ENCODE peak calls at places on chromosomes 16 and 17, in eight cellular contexts. One of them, this sample, is unnamed.

GRCh38 chr17:10295728-10296343 is 77.0 kb downstream of the MYH13 start:
- DNase-seq in AG04450: no peak
- DNase-seq in breast epithelium: no peak
- DNase-seq in sigmoid colon: no peak
- DNase-seq in ascending aorta: no peak
- DNase-seq in kidney epithelial cell: peak; percentile 12
- DNase-seq in ovary: peak; percentile 45
- DNase-seq in psoas muscle: peak; percentile 36
- DNase-seq in this sample: no peak

GRCh38 chr16:88070989-88071625 is 119.9 kb downstream of the BANP start:
- DNase-seq in AG04450: no peak
- DNase-seq in breast epithelium: no peak
- DNase-seq in sigmoid colon: peak; percentile 47
- DNase-seq in ascending aorta: no peak
- DNase-seq in kidney epithelial cell: no peak
- DNase-seq in ovary: no peak
- DNase-seq in psoas muscle: no peak
- DNase-seq in this sample: no peak

GRCh38 chr17:2904135-2904534 is 107.9 kb downstream of the RAP1GAP2 start:
- DNase-seq in AG04450: no peak
- DNase-seq in breast epithelium: peak; percentile 17
- DNase-seq in sigmoid colon: no peak
- DNase-seq in ascending aorta: no peak
- DNase-seq in kidney epithelial cell: no peak
- DNase-seq in ovary: no peak
- DNase-seq in psoas muscle: no peak
- DNase-seq in this sample: peak; percentile 19

GRCh38 chr16:74438492-74438979 is 17.3 kb upstream of the CLEC18B start:
- DNase-seq in AG04450: no peak
- DNase-seq in breast epithelium: no peak
- DNase-seq in sigmoid colon: no peak
- DNase-seq in ascending aorta: no peak
- DNase-seq in kidney epithelial cell: no peak
- DNase-seq in ovary: no peak
- DNase-seq in psoas muscle: no peak
- DNase-seq in this sample: no peak

GRCh38 chr16:12538667-12539081 is 265.0 kb downstream of the CPPED1 start:
- DNase-seq in AG04450: no peak
- DNase-seq in breast epithelium: peak; percentile 22
- DNase-seq in sigmoid colon: no peak
- DNase-seq in ascending aorta: no peak
- DNase-seq in kidney epithelial cell: no peak
- DNase-seq in ovary: no peak
- DNase-seq in psoas muscle: no peak
- DNase-seq in this sample: no peak

GRCh38 chr17:64226132-64226531 is 36.9 kb downstream of the TEX2 start:
- DNase-seq in AG04450: no peak
- DNase-seq in breast epithelium: no peak
- DNase-seq in sigmoid colon: no peak
- DNase-seq in ascending aorta: no peak
- DNase-seq in kidney epithelial cell: no peak
- DNase-seq in ovary: no peak
- DNase-seq in psoas muscle: no peak
- DNase-seq in this sample: no peak

GRCh38 chr17:13498184-13498583 is 103.5 kb downstream of the HS3ST3A1 start:
- DNase-seq in AG04450: no peak
- DNase-seq in breast epithelium: no peak
- DNase-seq in sigmoid colon: no peak
- DNase-seq in ascending aorta: no peak
- DNase-seq in kidney epithelial cell: no peak
- DNase-seq in ovary: no peak
- DNase-seq in psoas muscle: no peak
- DNase-seq in this sample: no peak

GRCh38 chr16:8818499-8819270 is 21.0 kb downstream of the PMM2 start:
- DNase-seq in AG04450: no peak
- DNase-seq in breast epithelium: no peak
- DNase-seq in sigmoid colon: no peak
- DNase-seq in ascending aorta: no peak
- DNase-seq in kidney epithelial cell: no peak
- DNase-seq in ovary: no peak
- DNase-seq in psoas muscle: no peak
- DNase-seq in this sample: no peak

GRCh38 chr17:11285946-11286345 is 44.9 kb downstream of the SHISA6 start:
- DNase-seq in AG04450: no peak
- DNase-seq in breast epithelium: no peak
- DNase-seq in sigmoid colon: no peak
- DNase-seq in ascending aorta: no peak
- DNase-seq in kidney epithelial cell: no peak
- DNase-seq in ovary: no peak
- DNase-seq in psoas muscle: no peak
- DNase-seq in this sample: no peak

DNA sequence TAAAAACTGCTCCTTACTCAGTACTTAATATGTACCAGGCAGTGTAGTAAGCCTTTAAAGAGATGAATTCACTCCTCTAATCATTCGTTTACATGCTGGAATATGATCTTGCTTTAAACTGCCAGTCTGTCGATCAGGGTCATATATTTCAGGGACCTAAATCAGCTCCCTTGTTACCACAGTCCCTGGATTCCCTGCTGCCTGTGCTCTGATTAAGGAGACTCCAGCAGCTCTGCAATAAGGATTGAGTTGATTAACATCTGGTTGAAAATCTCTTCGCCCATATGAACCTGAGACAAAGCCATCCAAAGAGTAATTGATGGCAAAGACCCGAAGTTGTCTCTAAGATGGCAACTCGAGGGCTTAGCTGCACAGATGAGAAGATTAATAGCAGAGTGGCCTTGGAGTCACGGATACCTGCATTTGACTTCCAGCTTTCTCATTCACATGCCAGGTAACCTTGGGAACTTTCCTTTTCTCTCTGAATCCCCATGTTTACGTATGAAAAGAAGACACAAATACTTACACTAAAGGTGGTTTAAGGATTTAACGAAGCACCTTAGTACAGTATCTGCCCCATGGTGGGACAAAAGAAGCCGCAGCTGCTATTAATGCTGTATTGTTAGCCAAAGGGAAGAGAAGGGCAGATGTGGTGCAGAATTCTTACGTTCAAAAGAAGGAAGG is 68.2 kb downstream of the VAT1L start:
- DNase-seq in AG04450: no peak
- DNase-seq in breast epithelium: no peak
- DNase-seq in sigmoid colon: no peak
- DNase-seq in ascending aorta: peak; percentile 9
- DNase-seq in kidney epithelial cell: no peak
- DNase-seq in ovary: no peak
- DNase-seq in psoas muscle: no peak
- DNase-seq in this sample: no peak
- H3K4me3 ChIP-seq in AG04450: no peak overlapping the region
- H3K4me3 ChIP-seq in breast epithelium: no peak overlapping the region
- H3K4me3 ChIP-seq in sigmoid colon: no peak overlapping the region
- H3K4me3 ChIP-seq in ascending aorta: no peak overlapping the region
- H3K4me3 ChIP-seq in kidney epithelial cell: no peak overlapping the region
- H3K4me3 ChIP-seq in ovary: no peak overlapping the region
- H3K4me3 ChIP-seq in psoas muscle: no peak overlapping the region
- H3K4me3 ChIP-seq in this sample: no peak overlapping the region

GRCh38 chr16:68644715-68645493 is at the start of gene CDH3:
- DNase-seq in AG04450: no peak
- DNase-seq in breast epithelium: peak; percentile 87
- DNase-seq in sigmoid colon: no peak
- DNase-seq in ascending aorta: no peak
- DNase-seq in kidney epithelial cell: no peak
- DNase-seq in ovary: peak; percentile 70
- DNase-seq in psoas muscle: no peak
- DNase-seq in this sample: no peak

GRCh38 chr16:68645494-68646388 is 631 bp downstream of the CDH3 start:
- DNase-seq in AG04450: no peak
- DNase-seq in breast epithelium: peak; percentile 55
- DNase-seq in sigmoid colon: no peak
- DNase-seq in ascending aorta: no peak
- DNase-seq in kidney epithelial cell: no peak
- DNase-seq in ovary: peak; percentile 61
- DNase-seq in psoas muscle: no peak
- DNase-seq in this sample: no peak

GRCh38 chr16:68643847-68644246 is 1.3 kb upstream of the CDH3 start:
- DNase-seq in AG04450: no peak
- DNase-seq in breast epithelium: no peak
- DNase-seq in sigmoid colon: no peak
- DNase-seq in ascending aorta: no peak
- DNase-seq in kidney epithelial cell: no peak
- DNase-seq in ovary: peak; percentile 56
- DNase-seq in psoas muscle: no peak
- DNase-seq in this sample: no peak

GRCh38 chr16:68644303-68644702 is 807 bp upstream of the CDH3 start:
- DNase-seq in AG04450: no peak
- DNase-seq in breast epithelium: no peak
- DNase-seq in sigmoid colon: no peak
- DNase-seq in ascending aorta: no peak
- DNase-seq in kidney epithelial cell: no peak
- DNase-seq in ovary: peak; percentile 64
- DNase-seq in psoas muscle: no peak
- DNase-seq in this sample: no peak

DNA sequence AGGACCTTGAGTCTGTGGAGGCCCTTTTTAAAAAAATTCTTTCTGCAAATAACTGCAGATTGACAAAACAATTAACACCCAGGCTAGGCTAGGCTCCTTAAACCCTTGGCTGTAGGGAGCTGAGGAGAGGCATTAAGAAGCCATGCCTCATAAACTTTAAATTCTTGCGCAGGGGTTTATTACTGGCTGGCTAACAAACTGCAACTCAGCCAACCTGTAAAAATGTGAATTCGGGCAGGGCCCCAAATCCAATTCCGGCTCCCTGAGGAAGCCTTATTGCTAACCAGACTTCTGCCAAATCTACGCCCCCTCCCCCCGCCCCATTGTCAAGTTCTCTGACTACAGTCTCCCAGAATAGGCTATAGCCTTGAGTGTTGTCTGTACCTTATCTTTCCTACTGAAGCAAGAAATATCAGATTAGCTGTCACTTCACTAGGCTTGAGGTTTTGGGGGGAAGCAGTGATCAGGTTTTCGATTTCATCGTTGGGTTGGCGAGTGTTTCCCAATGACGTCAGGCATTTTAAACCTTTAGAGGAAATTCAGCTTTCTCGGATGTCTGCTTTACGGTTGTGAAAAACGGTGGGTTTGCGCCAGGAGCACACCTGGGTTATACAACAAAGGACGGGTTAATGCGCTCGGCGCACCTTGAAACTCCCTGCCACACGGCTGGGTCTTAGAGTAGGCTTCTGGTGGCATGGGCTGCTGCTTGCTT is 2.0 kb downstream of the CDH3 start:
- DNase-seq in AG04450: no peak
- DNase-seq in breast epithelium: no peak
- DNase-seq in sigmoid colon: no peak
- DNase-seq in ascending aorta: no peak
- DNase-seq in kidney epithelial cell: no peak
- DNase-seq in ovary: no peak
- DNase-seq in psoas muscle: no peak
- DNase-seq in this sample: no peak
- H3K27me3 ChIP-seq in AG04450: peaks cover 60% of the 10 kb centered on the region
- H3K27me3 ChIP-seq in breast epithelium: peaks cover 11% of the 10 kb centered on the region
- H3K27me3 ChIP-seq in sigmoid colon: peaks cover 64% of the 10 kb centered on the region
- H3K27me3 ChIP-seq in ascending aorta: peaks cover 10% of the 10 kb centered on the region
- H3K27me3 ChIP-seq in kidney epithelial cell: peaks cover 10% of the 10 kb centered on the region
- H3K27me3 ChIP-seq in ovary: no peaks in the 10 kb centered on the region
- H3K27me3 ChIP-seq in psoas muscle: peaks cover 69% of the 10 kb centered on the region
- H3K27me3 ChIP-seq in this sample: peaks cover 23% of the 10 kb centered on the region

GRCh38 chr16:86462334-86463084 is 47.8 kb upstream of the FOXF1 start:
- DNase-seq in AG04450: peak; percentile 98
- DNase-seq in breast epithelium: no peak
- DNase-seq in sigmoid colon: peak; percentile 98
- DNase-seq in ascending aorta: no peak
- DNase-seq in kidney epithelial cell: no peak
- DNase-seq in ovary: no peak
- DNase-seq in psoas muscle: no peak
- DNase-seq in this sample: no peak
- TF ChIP-seq CTCF in AG04450: peak; percentile 31
- TF ChIP-seq CTCF in breast epithelium: no peak
- TF ChIP-seq CTCF in sigmoid colon: peak; percentile 24
- TF ChIP-seq CTCF in ascending aorta: no peak
- TF ChIP-seq CTCF in kidney epithelial cell: no peak
- TF ChIP-seq CTCF in ovary: no peak
- TF ChIP-seq CTCF in psoas muscle: no peak
- TF ChIP-seq CTCF in this sample: no peak

GRCh38 chr17:48577330-48577945 is 712 bp downstream of the HOXB4 start:
- DNase-seq in AG04450: no peak
- DNase-seq in breast epithelium: no peak
- DNase-seq in sigmoid colon: no peak
- DNase-seq in ascending aorta: no peak
- DNase-seq in kidney epithelial cell: peak; percentile 84
- DNase-seq in ovary: no peak
- DNase-seq in psoas muscle: no peak
- DNase-seq in this sample: no peak

GRCh38 chr17:48574523-48575065 is 3.6 kb downstream of the HOXB4 start:
- DNase-seq in AG04450: no peak
- DNase-seq in breast epithelium: no peak
- DNase-seq in sigmoid colon: no peak
- DNase-seq in ascending aorta: no peak
- DNase-seq in kidney epithelial cell: no peak
- DNase-seq in ovary: no peak
- DNase-seq in psoas muscle: no peak
- DNase-seq in this sample: no peak

GRCh38 chr17:48576479-48577309 is 1.5 kb downstream of the HOXB4 start:
- DNase-seq in AG04450: no peak
- DNase-seq in breast epithelium: peak; percentile 58
- DNase-seq in sigmoid colon: peak; percentile 92
- DNase-seq in ascending aorta: peak; percentile 84
- DNase-seq in kidney epithelial cell: no peak
- DNase-seq in ovary: no peak
- DNase-seq in psoas muscle: peak; percentile 78
- DNase-seq in this sample: no peak

GRCh38 chr17:48575066-48575582 is 3.0 kb downstream of the HOXB4 start:
- DNase-seq in AG04450: no peak
- DNase-seq in breast epithelium: no peak
- DNase-seq in sigmoid colon: no peak
- DNase-seq in ascending aorta: no peak
- DNase-seq in kidney epithelial cell: no peak
- DNase-seq in ovary: no peak
- DNase-seq in psoas muscle: no peak
- DNase-seq in this sample: no peak

DNA sequence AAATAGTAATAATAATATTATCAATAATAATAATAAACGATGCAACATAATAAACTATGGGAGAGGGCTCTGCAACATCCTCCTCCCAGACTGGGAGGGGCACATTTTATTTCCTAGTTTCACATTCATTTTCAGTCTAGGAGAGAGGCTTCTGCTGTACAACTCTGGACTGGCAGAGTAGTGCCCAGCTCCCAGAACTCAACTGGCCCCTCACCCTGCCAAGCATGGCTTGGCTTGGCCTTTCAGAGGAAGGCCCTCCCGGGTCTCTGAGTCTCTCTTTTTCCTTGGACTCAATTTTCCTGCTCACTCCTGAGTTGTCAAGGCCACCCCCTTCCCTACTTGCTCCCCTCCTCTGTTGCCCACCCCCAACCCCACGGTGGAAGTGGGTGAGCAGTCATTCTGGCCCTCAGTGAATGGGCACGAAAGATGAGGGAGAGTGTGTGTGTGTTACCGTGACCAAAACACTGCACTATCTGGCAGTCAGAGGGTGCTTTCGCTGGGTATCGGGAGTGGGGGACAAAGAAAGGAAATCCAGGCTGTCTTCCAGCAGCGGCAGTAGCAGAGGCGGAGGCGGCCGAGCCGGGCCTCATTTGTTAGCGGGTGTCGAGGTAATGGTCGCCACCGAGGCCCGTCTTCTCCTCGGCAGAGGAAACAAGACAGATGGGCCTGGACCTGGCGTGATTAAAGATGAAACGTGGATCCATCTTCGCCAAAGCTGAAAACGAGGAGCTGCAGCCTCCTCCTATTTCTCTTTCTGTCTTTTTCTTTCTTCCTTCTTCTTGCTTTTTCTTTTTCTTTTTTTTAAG is 2.3 kb downstream of the HOXB4 start:
- DNase-seq in AG04450: no peak
- DNase-seq in breast epithelium: no peak
- DNase-seq in sigmoid colon: no peak
- DNase-seq in ascending aorta: no peak
- DNase-seq in kidney epithelial cell: no peak
- DNase-seq in ovary: no peak
- DNase-seq in psoas muscle: no peak
- DNase-seq in this sample: no peak
- H3K4me3 ChIP-seq in AG04450: peak overlapping the region; percentile 90
- H3K4me3 ChIP-seq in breast epithelium: peak overlapping the region; percentile 49
- H3K4me3 ChIP-seq in sigmoid colon: peak overlapping the region; percentile 84
- H3K4me3 ChIP-seq in ascending aorta: peak overlapping the region; percentile 77
- H3K4me3 ChIP-seq in kidney epithelial cell: peak overlapping the region; percentile 68
- H3K4me3 ChIP-seq in ovary: no peak overlapping the region
- H3K4me3 ChIP-seq in psoas muscle: peak overlapping the region; percentile 73
- H3K4me3 ChIP-seq in this sample: no peak overlapping the region

This sample was measured in BJ.